ENCODE peak calls at places on chromosomes 16 and 17, in seven cellular contexts. R is left ventricle myocardium inferior; I is mucosa of descending colon; U is CD8-positive, alpha-beta T cell; H is fibroblast of lung; W is heart right ventricle; T is psoas muscle. X is an unnamed sample.

GRCh38 chr17:82787081-82787848 is 35.4 kb downstream of the TBCD start:
- DNase-seq in T (peak), H (peak), U (no peak), W (no peak), R (no peak), I (no peak), X (no peak)

GRCh38 chr17:55765472-55765871 is 14.6 kb downstream of the PCTP start:
- DNase-seq in T (no peak), H (no peak), I (no peak), U (no peak), W (no peak), R (no peak), X (no peak)

GRCh38 chr17:49146620-49147306 is 14.2 kb downstream of the B4GALNT2 start:
- DNase-seq in R (no peak), H (peak), W (no peak), I (no peak), U (no peak), T (no peak), X (peak)

GRCh38 chr17:427327-427726 is 74.7 kb upstream of the RPH3AL start:
- DNase-seq in U (no peak), T (no peak), H (no peak), I (no peak), R (no peak), W (no peak), X (no peak)

GRCh38 chr17:77604301-77605031 is 354.0 kb upstream of the TNRC6C start:
- DNase-seq in H (no peak), R (no peak), W (no peak), I (no peak), T (no peak), U (no peak), X (no peak)

GRCh38 chr17:41284043-41284442 is 8.5 kb downstream of the KRTAP9-7 start:
- DNase-seq in I (no peak), W (no peak), U (no peak), H (peak), T (no peak), R (no peak), X (no peak)

GRCh38 chr17:17902357-17902756 is 65.6 kb upstream of the SREBF1 start:
- DNase-seq in H (no peak), T (no peak), I (no peak), U (no peak), R (no peak), W (no peak), X (no peak)

GRCh38 chr17:74919440-74920305 is 3.4 kb downstream of the USH1G start:
- DNase-seq in T (no peak), U (no peak), W (no peak), I (peak), H (no peak), R (no peak), X (no peak)

GRCh38 chr16:57289391-57290257 is 5.2 kb upstream of the PLLP start:
- DNase-seq in H (no peak), R (no peak), T (no peak), I (no peak), U (no peak), W (no peak), X (no peak)

GRCh38 chr17:37567137-37567927 is 41.9 kb downstream of the SYNRG start:
- DNase-seq in H (peak), T (no peak), R (no peak), I (no peak), W (no peak), U (no peak), X (no peak)

GRCh38 chr17:44916059-44916780 is 920 bp upstream of the GFAP start:
- DNase-seq in T (no peak), W (no peak), I (no peak), H (no peak), R (no peak), U (no peak), X (no peak)

GRCh38 chr16:82281544-82281943 is 111.5 kb upstream of the MPHOSPH6 start:
- DNase-seq in R (no peak), W (no peak), U (no peak), T (no peak), I (no peak), H (peak), X (no peak)

GRCh38 chr17:18203308-18203707 is 19.7 kb downstream of the ALKBH5 start:
- DNase-seq in R (no peak), U (no peak), T (no peak), H (no peak), I (no peak), W (no peak), X (no peak)

GRCh38 chr16:89179656-89180315 is 8.2 kb downstream of the CDH15 start:
- DNase-seq in I (no peak), H (no peak), W (no peak), R (no peak), U (no peak), T (no peak), X (no peak)

GRCh38 chr17:29608986-29609385 is 13.7 kb downstream of the CORO6 start:
- DNase-seq in I (no peak), U (no peak), W (no peak), R (no peak), T (peak), H (no peak), X (no peak)

GRCh38 chr16:56691885-56692284 is 9.6 kb downstream of the MT1X start:
- DNase-seq in I (peak), R (no peak), W (no peak), H (peak), U (no peak), T (no peak), X (peak)

GRCh38 chr16:89805136-89805905 is 11.1 kb downstream of the FANCA start:
- DNase-seq in T (no peak), H (peak), U (no peak), R (no peak), W (no peak), I (no peak), X (no peak)

GRCh38 chr16:17078950-17079631 is 391.7 kb downstream of the XYLT1 start:
- DNase-seq in I (no peak), H (no peak), W (no peak), U (no peak), T (no peak), R (no peak), X (no peak)

GRCh38 chr17:6381526-6382135 is 53.3 kb downstream of the AIPL1 start:
- DNase-seq in W (no peak), U (no peak), I (no peak), H (no peak), T (no peak), R (no peak), X (no peak)

GRCh38 chr17:63639125-63639524 is 16.9 kb downstream of the MAP3K3 start:
- DNase-seq in I (no peak), H (no peak), T (no peak), R (no peak), W (no peak), U (no peak), X (no peak)

GRCh38 chr16:68951991-68952877 is 108.9 kb downstream of the TANGO6 start:
- DNase-seq in I (no peak), R (no peak), H (peak), T (no peak), W (no peak), U (no peak), X (no peak)

GRCh38 chr16:31513126-31513525 is 4.9 kb upstream of the RUSF1 start:
- DNase-seq in U (no peak), H (peak), R (no peak), I (no peak), T (no peak), W (no peak), X (no peak)

GRCh38 chr17:69592692-69593350 is 178.3 kb downstream of the MAP2K6 start:
- DNase-seq in W (no peak), H (peak), R (no peak), T (no peak), I (no peak), U (no peak), X (no peak)

GRCh38 chr17:32283745-32284207 is 18.1 kb downstream of the RHBDL3 start:
- DNase-seq in T (no peak), U (no peak), I (no peak), W (no peak), R (no peak), H (peak), X (no peak)

GRCh38 chr17:13597723-13598347 is 3.9 kb downstream of the HS3ST3A1 start:
- DNase-seq in T (no peak), H (peak), W (no peak), U (no peak), R (no peak), I (no peak), X (no peak)

GRCh38 chr16:68985268-68985667 is 120.2 kb upstream of the HAS3 start:
- DNase-seq in W (no peak), T (no peak), R (no peak), H (no peak), I (no peak), U (no peak), X (no peak)

GRCh38 chr17:67891481-67892119 is 66.3 kb downstream of the BPTF start:
- DNase-seq in R (no peak), U (no peak), T (no peak), W (no peak), I (no peak), H (peak), X (peak)

GRCh38 chr17:36661688-36662087 is 60.3 kb downstream of the MRM1 start:
- DNase-seq in T (no peak), I (no peak), H (no peak), U (no peak), R (no peak), W (no peak), X (no peak)

GRCh38 chr17:65027305-65027704 is 29.2 kb downstream of the GNA13 start:
- DNase-seq in R (no peak), I (no peak), H (peak), W (no peak), T (no peak), U (peak), X (peak)

GRCh38 chr17:19296786-19297778 is 59.9 kb downstream of the EPN2 start:
- DNase-seq in W (no peak), T (no peak), R (no peak), H (no peak), U (no peak), I (no peak), X (no peak)

GRCh38 chr16:7313170-7313569 is 19.5 kb upstream of the RBFOX1 start:
- DNase-seq in U (no peak), R (no peak), W (no peak), H (no peak), T (no peak), I (no peak), X (no peak)

GRCh38 chr17:4679652-4680051 is 24.3 kb downstream of the PELP1 start:
- DNase-seq in H (peak), U (no peak), W (no peak), R (no peak), I (no peak), T (no peak), X (peak)

GRCh38 chr17:62666801-62667591 is 39.5 kb downstream of the MRC2 start:
- DNase-seq in R (no peak), I (no peak), T (no peak), H (no peak), U (no peak), W (no peak), X (no peak)

GRCh38 chr16:66649636-66650205 is 45.2 kb downstream of the CMTM3 start:
- DNase-seq in H (no peak), W (no peak), I (peak), T (no peak), R (no peak), U (no peak), X (no peak)

GRCh38 chr17:40025991-40026815 is 11.0 kb downstream of the CSF3 start:
- DNase-seq in U (peak), T (no peak), R (no peak), H (peak), W (no peak), I (no peak), X (no peak)

GRCh38 chr17:1083451-1084187 is 86.7 kb downstream of the TIMM22 start:
- DNase-seq in U (no peak), T (peak), R (no peak), W (no peak), H (peak), I (peak), X (no peak)

GRCh38 chr16:87496101-87496801 is 3.4 kb upstream of the ZCCHC14 start:
- DNase-seq in I (peak), U (peak), W (no peak), H (no peak), R (no peak), T (no peak), X (no peak)

GRCh38 chr16:29805232-29806095 is 865 bp upstream of the MAZ start:
- DNase-seq in I (peak), T (peak), U (peak), W (peak), R (peak), H (peak), X (no peak)
- TF ChIP-seq CTCF in I (no peak), T (no peak), U (no peak), W (peak), R (peak), H (peak), X (peak)

GRCh38 chr17:8494506-8495111 is 58.9 kb downstream of the NDEL1 start:
- DNase-seq in I (no peak), H (no peak), R (no peak), U (no peak), W (no peak), T (no peak), X (no peak)
- H3K4me3 ChIP-seq in I (no peak), H (no peak), R (no peak), U (no peak), W (no peak), T (no peak), X (no peak)

DNA sequence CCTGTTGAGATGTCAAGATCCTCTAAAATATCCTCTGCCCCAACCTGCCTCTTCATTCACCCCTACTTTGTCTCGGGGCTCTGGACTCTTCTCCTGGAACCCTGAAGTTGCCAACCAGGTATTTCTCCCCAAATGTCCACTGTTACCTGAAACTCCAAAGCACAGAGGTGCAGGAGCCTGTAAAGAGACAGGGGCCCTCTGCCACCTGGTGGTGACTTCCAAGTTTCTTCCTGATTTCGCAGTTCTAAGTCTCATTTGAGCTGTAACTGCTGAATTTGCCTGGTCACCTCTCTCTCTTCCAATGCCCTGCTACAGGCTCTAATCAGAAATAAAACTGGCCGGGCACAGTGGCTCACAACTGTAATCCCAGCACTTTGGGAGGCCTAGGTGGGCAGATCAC is 77.1 kb upstream of the RCVRN start:
- DNase-seq in W (no peak), I (no peak), T (no peak), H (no peak), R (no peak), U (no peak), X (no peak)
- TF ChIP-seq CTCF in W (peak), I (no peak), T (no peak), H (peak), R (peak), U (no peak), X (peak)

DNA sequence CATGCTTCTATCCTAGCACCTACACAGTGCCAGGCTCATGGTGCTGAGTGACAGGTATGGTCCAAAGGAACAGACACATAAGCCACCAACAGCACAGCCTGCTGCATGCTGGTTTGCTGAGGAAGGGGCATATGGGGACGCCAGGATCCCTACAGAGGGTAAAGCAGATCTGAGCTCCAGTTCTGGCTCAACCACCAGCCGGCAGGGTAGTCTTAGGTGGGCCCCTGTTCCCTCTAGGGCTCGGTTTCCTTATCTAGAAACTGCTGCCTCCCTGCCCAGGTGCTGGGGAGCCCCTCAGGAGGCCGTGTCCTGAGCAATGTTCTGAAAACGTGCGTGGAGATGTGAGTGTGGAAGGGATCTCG is 24.2 kb upstream of the MRPS23 start:
- DNase-seq in W (no peak), H (no peak), U (no peak), R (no peak), T (no peak), I (no peak), X (no peak)
- H3K4me3 ChIP-seq in W (peak), H (no peak), U (no peak), R (peak), T (peak), I (no peak), X (no peak)

GRCh38 chr17:72971513-72971880 is 121.0 kb downstream of the SLC39A11 start:
- DNase-seq in H (no peak), W (no peak), I (no peak), R (no peak), U (no peak), T (no peak), X (no peak)
- TF ChIP-seq CTCF in H (no peak), W (no peak), I (no peak), R (no peak), U (no peak), T (no peak), X (no peak)

GRCh38 chr16:29972500-29972899 is 1.2 kb upstream of the TAOK2 start:
- DNase-seq in H (no peak), W (no peak), T (no peak), I (no peak), U (no peak), R (no peak), X (no peak)
- H3K4me3 ChIP-seq in H (no peak), W (no peak), T (no peak), I (no peak), U (no peak), R (no peak), X (no peak)

GRCh38 chr17:2179615-2180295 is 123.8 kb downstream of the SMG6 start:
- DNase-seq in I (no peak), H (peak), R (peak), W (peak), T (peak), U (no peak), X (no peak)

GRCh38 chr17:2176484-2177175 is 121.7 kb downstream of the HIC1 start:
- DNase-seq in I (no peak), W (peak), U (no peak), R (peak), H (no peak), T (no peak), X (no peak)

GRCh38 chr17:2175294-2175628 is 120.4 kb downstream of the HIC1 start:
- DNase-seq in H (no peak), T (no peak), W (no peak), U (no peak), I (no peak), R (no peak), X (no peak)

GRCh38 chr17:2178798-2179505 is 124.0 kb downstream of the HIC1 start:
- DNase-seq in U (no peak), R (peak), H (no peak), W (peak), I (peak), T (peak), X (no peak)

DNA sequence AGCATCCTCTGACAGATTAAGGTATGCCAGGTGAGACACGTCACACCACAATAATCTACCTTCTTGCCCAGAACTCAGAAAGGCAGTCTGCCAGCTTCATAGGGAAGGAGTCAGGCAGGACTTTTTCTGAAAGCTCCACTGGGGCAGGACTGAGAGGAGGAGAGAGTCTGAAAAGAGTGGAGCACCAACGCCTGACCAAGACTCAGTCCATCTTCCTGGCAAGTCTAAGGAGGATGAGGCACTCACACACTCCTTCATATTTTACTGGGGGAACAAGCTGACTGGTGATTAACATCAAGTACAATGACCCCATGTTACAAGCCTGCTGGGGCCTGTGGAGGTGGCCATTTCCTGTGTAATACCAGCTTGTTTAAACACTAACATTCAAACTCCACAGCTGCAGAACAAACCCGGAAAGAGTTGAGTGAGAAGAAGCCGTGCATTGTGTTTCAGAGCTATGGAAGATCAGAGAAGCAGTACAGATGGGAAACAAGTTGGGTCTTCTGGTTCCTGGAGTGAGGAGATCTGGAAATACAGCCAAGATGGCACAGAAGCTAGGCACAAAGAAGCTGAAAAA is 122.4 kb downstream of the HIC1 start:
- DNase-seq in I (no peak), R (no peak), W (no peak), U (no peak), H (no peak), T (no peak), X (no peak)
- TF ChIP-seq CTCF in I (no peak), R (no peak), W (no peak), U (no peak), H (no peak), T (no peak), X (no peak)